ENCODE peak calls at places on chromosomes 13 and 19, in eight cellular contexts. U is AG09309; A is type B pancreatic cell; V is ovary; S is GOT3; R is activated CD4-positive, alpha-beta T cell treated with anti-CD3 and anti-CD28 coated beads for 24 hours; B is thoracic aorta; W is posterior vena cava. P is an unnamed sample.

GRCh38 chr19:34995551-34995950 is 4.6 kb upstream of the GRAMD1A start:
- DNase-seq in U (no peak), A (no peak), V (no peak), S (no peak), R (no peak), B (no peak), W (peak), P (no peak)

GRCh38 chr13:23868521-23868920 is 20.7 kb downstream of the MIPEP start:
- DNase-seq in U (peak), A (no peak), V (no peak), S (no peak), R (no peak), B (no peak), W (no peak), P (no peak)

GRCh38 chr13:99980201-99981114 is 1.1 kb upstream of the ZIC2 start:
- DNase-seq in U (no peak), A (peak), V (peak), S (no peak), R (peak), B (no peak), W (peak), P (no peak)

GRCh38 chr13:42478531-42479156 is 95.3 kb upstream of the TNFSF11 start:
- DNase-seq in U (no peak), A (no peak), V (no peak), S (no peak), R (no peak), B (no peak), W (no peak), P (no peak)

GRCh38 chr13:65940720-65941119 is 1289.4 kb downstream of the PCDH9 start:
- DNase-seq in U (no peak), A (no peak), V (no peak), S (no peak), R (no peak), B (no peak), W (no peak), P (no peak)

GRCh38 chr13:44591316-44591715 is 15.2 kb upstream of the TSC22D1 start:
- DNase-seq in U (no peak), A (no peak), V (no peak), S (no peak), R (no peak), B (no peak), W (no peak), P (no peak)

GRCh38 chr13:54424344-54424743 is 1395.7 kb downstream of the OLFM4 start:
- DNase-seq in U (no peak), A (no peak), V (no peak), S (no peak), R (no peak), B (no peak), W (no peak), P (no peak)

GRCh38 chr13:104769520-104769919 is 1703.3 kb upstream of the SLC10A2 start:
- DNase-seq in U (no peak), A (no peak), V (no peak), S (no peak), R (no peak), B (no peak), W (no peak), P (no peak)

GRCh38 chr13:27826379-27827353 is 34.4 kb downstream of the GSX1 start:
- DNase-seq in U (peak), A (peak), V (peak), S (peak), R (peak), B (peak), W (peak), P (no peak)

GRCh38 chr19:13487985-13488384 is 18.3 kb downstream of the CACNA1A start:
- DNase-seq in U (no peak), A (no peak), V (no peak), S (no peak), R (no peak), B (no peak), W (no peak), P (no peak)

GRCh38 chr19:5891938-5892771 is 11.4 kb downstream of the NDUFA11 start:
- DNase-seq in U (no peak), A (no peak), V (no peak), S (no peak), R (no peak), B (no peak), W (no peak), P (no peak)

GRCh38 chr13:28463481-28463880 is 31.4 kb downstream of the FLT1 start:
- DNase-seq in U (no peak), A (no peak), V (no peak), S (no peak), R (no peak), B (no peak), W (no peak), P (no peak)

GRCh38 chr19:12930002-12930645 is 3.4 kb downstream of the FARSA start:
- DNase-seq in U (no peak), A (no peak), V (no peak), S (no peak), R (no peak), B (no peak), W (no peak), P (no peak)

GRCh38 chr13:108686027-108686426 is 56.6 kb downstream of the MYO16 start:
- DNase-seq in U (no peak), A (no peak), V (no peak), S (no peak), R (no peak), B (no peak), W (no peak), P (no peak)

GRCh38 chr13:58960909-58961308 is 1202.8 kb downstream of the DIAPH3 start:
- DNase-seq in U (no peak), A (no peak), V (no peak), S (no peak), R (no peak), B (no peak), W (no peak), P (no peak)

GRCh38 chr19:35862528-35862927 is 5.8 kb downstream of the KIRREL2 start:
- DNase-seq in U (no peak), A (no peak), V (no peak), S (no peak), R (no peak), B (no peak), W (no peak), P (no peak)

GRCh38 chr19:50857366-50857765 is 2.7 kb downstream of the KLK3 start:
- DNase-seq in U (no peak), A (no peak), V (no peak), S (no peak), R (no peak), B (no peak), W (no peak), P (no peak)

GRCh38 chr13:80873589-80873988 is 532.7 kb upstream of the SPRY2 start:
- DNase-seq in U (no peak), A (no peak), V (no peak), S (no peak), R (no peak), B (no peak), W (peak), P (no peak)

GRCh38 chr19:1748703-1749341 is 4.5 kb upstream of the ONECUT3 start:
- DNase-seq in U (no peak), A (no peak), V (no peak), S (no peak), R (no peak), B (no peak), W (no peak), P (no peak)

GRCh38 chr19:3671680-3672574 is 28.3 kb downstream of the PIP5K1C start:
- DNase-seq in U (no peak), A (no peak), V (peak), S (no peak), R (no peak), B (no peak), W (peak), P (no peak)

GRCh38 chr13:99403458-99403971 is 96.3 kb upstream of the GPR183 start:
- DNase-seq in U (no peak), A (no peak), V (no peak), S (no peak), R (no peak), B (no peak), W (peak), P (no peak)

GRCh38 chr13:52954838-52955237 is 73.8 kb upstream of the OLFM4 start:
- DNase-seq in U (no peak), A (no peak), V (no peak), S (no peak), R (no peak), B (no peak), W (no peak), P (no peak)

GRCh38 chr13:112453874-112454647 is 77.9 kb downstream of the SPACA7 start:
- DNase-seq in U (no peak), A (no peak), V (no peak), S (no peak), R (no peak), B (no peak), W (peak), P (no peak)

GRCh38 chr13:98925949-98926348 is 51.9 kb downstream of the DOCK9 start:
- DNase-seq in U (no peak), A (no peak), V (no peak), S (no peak), R (no peak), B (no peak), W (no peak), P (no peak)

GRCh38 chr13:34817246-34817645 is 124.8 kb upstream of the NBEA start:
- DNase-seq in U (no peak), A (no peak), V (no peak), S (no peak), R (no peak), B (no peak), W (no peak), P (no peak)

GRCh38 chr13:44160549-44161278 is 212.9 kb upstream of the SERP2 start:
- DNase-seq in U (no peak), A (no peak), V (no peak), S (no peak), R (no peak), B (no peak), W (no peak), P (no peak)

GRCh38 chr19:14459703-14460102 is 15.5 kb downstream of the PTGER1 start:
- DNase-seq in U (no peak), A (no peak), V (no peak), S (no peak), R (no peak), B (no peak), W (no peak), P (no peak)

GRCh38 chr19:34232566-34233481 is 21.5 kb upstream of the GARRE1 start:
- DNase-seq in U (peak), A (no peak), V (peak), S (no peak), R (no peak), B (no peak), W (peak), P (no peak)

GRCh38 chr19:4380254-4380727 is 20.1 kb downstream of the SH3GL1 start:
- DNase-seq in U (no peak), A (no peak), V (no peak), S (no peak), R (no peak), B (no peak), W (no peak), P (no peak)

GRCh38 chr19:43778651-43779050 is 2.1 kb downstream of the KCNN4 start:
- DNase-seq in U (no peak), A (no peak), V (no peak), S (no peak), R (no peak), B (no peak), W (no peak), P (peak)

GRCh38 chr13:47933688-47934011 is 67.4 kb downstream of the SUCLA2 start:
- DNase-seq in U (no peak), A (no peak), V (no peak), S (no peak), R (no peak), B (no peak), W (no peak), P (no peak)

GRCh38 chr13:113882266-113882627 is 18.4 kb upstream of the GAS6 start:
- DNase-seq in U (no peak), A (peak), V (no peak), S (no peak), R (no peak), B (no peak), W (peak), P (no peak)

GRCh38 chr13:102870677-102871415 is 25.0 kb downstream of the ERCC5 start:
- DNase-seq in U (no peak), A (peak), V (peak), S (no peak), R (peak), B (no peak), W (no peak), P (no peak)

GRCh38 chr13:41401371-41401770 is 56.0 kb upstream of the RGCC start:
- DNase-seq in U (no peak), A (no peak), V (no peak), S (no peak), R (no peak), B (no peak), W (no peak), P (no peak)

GRCh38 chr13:48496796-48497195 is 36.1 kb downstream of the RCBTB2 start:
- DNase-seq in U (no peak), A (no peak), V (no peak), S (no peak), R (no peak), B (no peak), W (no peak), P (no peak)

GRCh38 chr19:10929402-10929794 is 787 bp downstream of the TIMM29 start:
- DNase-seq in U (no peak), A (no peak), V (no peak), S (no peak), R (no peak), B (no peak), W (no peak), P (peak)

GRCh38 chr19:5247957-5248705 is 92.5 kb downstream of the PTPRS start:
- DNase-seq in U (no peak), A (no peak), V (no peak), S (no peak), R (no peak), B (no peak), W (no peak), P (no peak)

GRCh38 chr13:49997935-49998334 is 1.1 kb downstream of the TRIM13 start:
- DNase-seq in U (no peak), A (no peak), V (no peak), S (no peak), R (no peak), B (no peak), W (no peak), P (no peak)

GRCh38 chr13:93473441-93474270 is 247.0 kb downstream of the GPC6 start:
- DNase-seq in U (no peak), A (no peak), V (no peak), S (no peak), R (no peak), B (no peak), W (peak), P (peak)

P was measured in chondrocyte.